ENCODE peak calls at places on chromosome X, in eight cellular contexts. O is islet precursor cell, Q is neuronal stem cell, R is HT-29, C is GM12891, U is DMS53, G is Right ventricle myocardium superior, Y is prostate gland. H is an unnamed sample.

GRCh38 chrX:24017674-24018073 is 9.3 kb downstream of the KLHL15 start:
- DNase-seq in O (no peak), Q (no peak), R (no peak), C (no peak), U (no peak), G (no peak), Y (no peak), H (no peak)

GRCh38 chrX:151098996-151099395 is 77.4 kb upstream of the GPR50 start:
- DNase-seq in O (no peak), Q (no peak), R (peak), C (no peak), U (no peak), G (no peak), Y (no peak), H (no peak)

GRCh38 chrX:49761481-49761880 is 65.7 kb upstream of the PAGE1 start:
- DNase-seq in O (no peak), Q (peak), R (peak), C (no peak), U (peak), G (no peak), Y (no peak), H (no peak)

GRCh38 chrX:48761674-48762471 is at the start of gene GLOD5:
- DNase-seq in O (peak), Q (no peak), R (peak), C (no peak), U (peak), G (no peak), Y (peak), H (peak)

GRCh38 chrX:46236411-46236810 is 308.8 kb downstream of the ZNF674 start:
- DNase-seq in O (no peak), Q (no peak), R (no peak), C (no peak), U (no peak), G (no peak), Y (no peak), H (no peak)

GRCh38 chrX:819684-820083 is 189.1 kb downstream of the SHOX start:
- DNase-seq in O (no peak), Q (no peak), R (no peak), C (no peak), U (no peak), G (no peak), Y (no peak), H (no peak)

GRCh38 chrX:110201799-110202198 is 116.1 kb downstream of the AMMECR1 start:
- DNase-seq in O (no peak), Q (no peak), R (no peak), C (no peak), U (no peak), G (no peak), Y (no peak), H (no peak)

GRCh38 chrX:10016516-10017132 is 49.5 kb downstream of the CLDN34 start:
- DNase-seq in O (no peak), Q (no peak), R (no peak), C (no peak), U (no peak), G (no peak), Y (peak), H (no peak)

GRCh38 chrX:3663576-3664290 is 49.7 kb downstream of the PRKX start:
- DNase-seq in O (no peak), Q (no peak), R (no peak), C (no peak), U (no peak), G (no peak), Y (no peak), H (peak)

GRCh38 chrX:148536961-148537360 is 36.5 kb downstream of the AFF2 start:
- DNase-seq in O (no peak), Q (no peak), R (no peak), C (no peak), U (no peak), G (no peak), Y (no peak), H (no peak)

GRCh38 chrX:123282241-123282640 is 98.2 kb downstream of the GRIA3 start:
- DNase-seq in O (no peak), Q (no peak), R (no peak), C (no peak), U (peak), G (no peak), Y (no peak), H (no peak)

GRCh38 chrX:72495041-72495440 is 77.6 kb downstream of the HDAC8 start:
- DNase-seq in O (no peak), Q (no peak), R (no peak), C (no peak), U (no peak), G (no peak), Y (no peak), H (no peak)

GRCh38 chrX:42943051-42943450 is 165.1 kb upstream of the PPP1R2C start:
- DNase-seq in O (no peak), Q (no peak), R (no peak), C (no peak), U (no peak), G (no peak), Y (no peak), H (no peak)

GRCh38 chrX:55127692-55128091 is 38.9 kb downstream of the PAGE2 start:
- DNase-seq in O (no peak), Q (no peak), R (no peak), C (no peak), U (no peak), G (no peak), Y (no peak), H (no peak)

GRCh38 chrX:129593137-129593536 is 53.1 kb downstream of the OCRL start:
- DNase-seq in O (no peak), Q (no peak), R (no peak), C (no peak), U (no peak), G (no peak), Y (no peak), H (no peak)

GRCh38 chrX:13290891-13291614 is 28.8 kb downstream of the ATXN3L start:
- DNase-seq in O (no peak), Q (no peak), R (no peak), C (no peak), U (no peak), G (no peak), Y (no peak), H (no peak)

GRCh38 chrX:118373538-118373937 is 27.6 kb downstream of the WDR44 start:
- DNase-seq in O (no peak), Q (no peak), R (no peak), C (no peak), U (no peak), G (no peak), Y (no peak), H (no peak)

GRCh38 chrX:39149761-39150160 is 348.5 kb downstream of the MID1IP1 start:
- DNase-seq in O (peak), Q (peak), R (peak), C (no peak), U (peak), G (peak), Y (peak), H (peak)

GRCh38 chrX:10620121-10620699 is at the start of gene MID1:
- DNase-seq in O (peak), Q (peak), R (no peak), C (no peak), U (peak), G (peak), Y (peak), H (peak)

GRCh38 chrX:153828723-153829548 is 1.4 kb downstream of the PDZD4 start:
- DNase-seq in O (peak), Q (peak), R (no peak), C (no peak), U (no peak), G (no peak), Y (no peak), H (no peak)

GRCh38 chrX:129876734-129877395 is 29.1 kb upstream of the UTP14A start:
- DNase-seq in O (peak), Q (no peak), R (peak), C (no peak), U (peak), G (no peak), Y (no peak), H (no peak)

GRCh38 chrX:98068210-98068609 is 1184.5 kb downstream of the RPA4 start:
- DNase-seq in O (no peak), Q (peak), R (no peak), C (no peak), U (peak), G (no peak), Y (peak), H (no peak)

GRCh38 chrX:40244980-40245379 is 147.2 kb upstream of the BCOR start:
- DNase-seq in O (no peak), Q (no peak), R (no peak), C (no peak), U (peak), G (no peak), Y (no peak), H (no peak)

GRCh38 chrX:22748093-22748999 is 251.4 kb upstream of the DDX53 start:
- DNase-seq in O (peak), Q (peak), R (peak), C (peak), U (peak), G (peak), Y (peak), H (peak)

GRCh38 chrX:149825424-149825823 is 43.7 kb downstream of the MAGEA9 start:
- DNase-seq in O (no peak), Q (no peak), R (peak), C (no peak), U (peak), G (no peak), Y (no peak), H (peak)

GRCh38 chrX:151488677-151489076 is 74.8 kb upstream of the PASD1 start:
- DNase-seq in O (peak), Q (no peak), R (peak), C (no peak), U (peak), G (no peak), Y (no peak), H (no peak)

GRCh38 chrX:86133761-86134160 is 14.5 kb upstream of the DACH2 start:
- DNase-seq in O (no peak), Q (no peak), R (peak), C (no peak), U (peak), G (no peak), Y (no peak), H (no peak)

GRCh38 chrX:1488141-1488540 is 35.4 kb upstream of the ASMTL start:
- DNase-seq in O (peak), Q (no peak), R (no peak), C (no peak), U (no peak), G (no peak), Y (no peak), H (no peak)

GRCh38 chrX:96684339-96685204 is at the start of gene DIAPH2:
- DNase-seq in O (peak), Q (peak), R (peak), C (peak), U (peak), G (peak), Y (peak), H (peak)

GRCh38 chrX:13652256-13653021 is 502 bp upstream of the TCEANC start:
- DNase-seq in O (no peak), Q (no peak), R (no peak), C (no peak), U (peak), G (no peak), Y (no peak), H (no peak)

GRCh38 chrX:133601116-133601515 is 185.8 kb upstream of the GPC4 start:
- DNase-seq in O (no peak), Q (no peak), R (no peak), C (no peak), U (no peak), G (no peak), Y (no peak), H (no peak)

GRCh38 chrX:662126-662525 is 31.5 kb downstream of the SHOX start:
- DNase-seq in O (no peak), Q (no peak), R (no peak), C (no peak), U (no peak), G (no peak), Y (no peak), H (no peak)

GRCh38 chrX:102712967-102713677 is 874 bp downstream of the GPRASP2 start:
- DNase-seq in O (peak), Q (peak), R (peak), C (no peak), U (peak), G (peak), Y (peak), H (peak)

GRCh38 chrX:150094375-150094774 is 156.1 kb upstream of the EOLA2 start:
- DNase-seq in O (no peak), Q (no peak), R (no peak), C (no peak), U (no peak), G (no peak), Y (no peak), H (no peak)

GRCh38 chrX:112867570-112867969 is 26.9 kb upstream of the AMOT start:
- DNase-seq in O (peak), Q (no peak), R (peak), C (no peak), U (peak), G (no peak), Y (no peak), H (no peak)

GRCh38 chrX:155695419-155695818 is 82.7 kb upstream of the TMLHE start:
- DNase-seq in O (no peak), Q (no peak), R (no peak), C (no peak), U (no peak), G (no peak), Y (no peak), H (no peak)

GRCh38 chrX:122622800-122623199 is 561.3 kb upstream of the GRIA3 start:
- DNase-seq in O (no peak), Q (no peak), R (no peak), C (no peak), U (peak), G (no peak), Y (no peak), H (peak)

GRCh38 chrX:123330229-123330942 is 146.3 kb downstream of the GRIA3 start:
- DNase-seq in O (no peak), Q (no peak), R (no peak), C (no peak), U (peak), G (no peak), Y (no peak), H (no peak)

H was measured in transverse colon.